ENCODE peak calls at places on chromosomes 4 and X, in eight cellular contexts. M is thoracic aorta, V is heart right ventricle, Q is sigmoid colon, Z is GM12878, L is ovary, W is colonic mucosa, F is right atrium auricular region. T is an unnamed sample. For H3K9me3, the result is how much of the 10 kb centered on the place peaks cover.

GRCh38 chrX:119655125-119655524 is 37.8 kb downstream of the SEPTIN6 start:
- DNase-seq in M (no peak), V (peak), Q (no peak), Z (no peak), L (no peak), W (no peak), F (peak), T (no peak)

GRCh38 chrX:10015711-10016515 is 48.8 kb downstream of the CLDN34 start:
- DNase-seq in M (no peak), V (peak), Q (peak), Z (no peak), L (peak), W (peak), F (peak), T (no peak)

GRCh38 chr4:17702666-17703065 is 78.8 kb downstream of the FAM184B start:
- DNase-seq in M (no peak), V (no peak), Q (no peak), Z (no peak), L (no peak), W (peak), F (no peak), T (no peak)

GRCh38 chr4:148800943-148801342 is 358.7 kb upstream of the NR3C2 start:
- DNase-seq in M (no peak), V (no peak), Q (no peak), Z (no peak), L (no peak), W (no peak), F (no peak), T (no peak)

GRCh38 chr4:147927377-147928137 is 195.7 kb downstream of the ARHGAP10 start:
- DNase-seq in M (peak), V (peak), Q (peak), Z (no peak), L (no peak), W (no peak), F (no peak), T (no peak)

GRCh38 chr4:39635023-39635422 is 3.6 kb downstream of the SMIM14 start:
- DNase-seq in M (no peak), V (no peak), Q (no peak), Z (no peak), L (no peak), W (peak), F (no peak), T (peak)

GRCh38 chr4:16692021-16692420 is 206.4 kb downstream of the LDB2 start:
- DNase-seq in M (no peak), V (no peak), Q (no peak), Z (no peak), L (no peak), W (no peak), F (no peak), T (no peak)

GRCh38 chr4:123825596-123826291 is 429.1 kb downstream of the SPRY1 start:
- DNase-seq in M (no peak), V (no peak), Q (no peak), Z (no peak), L (no peak), W (no peak), F (no peak), T (no peak)

GRCh38 chr4:176238819-176239218 is 30.2 kb downstream of the ASB5 start:
- DNase-seq in M (no peak), V (no peak), Q (no peak), Z (no peak), L (no peak), W (no peak), F (no peak), T (peak)

GRCh38 chr4:110540606-110541440 is 64.9 kb downstream of the ENPEP start:
- DNase-seq in M (no peak), V (no peak), Q (no peak), Z (no peak), L (no peak), W (no peak), F (no peak), T (no peak)

GRCh38 chrX:151701071-151701470 is 5.8 kb downstream of the PRRG3 start:
- DNase-seq in M (no peak), V (no peak), Q (no peak), Z (no peak), L (no peak), W (no peak), F (no peak), T (no peak)

GRCh38 chr4:37803348-37803973 is 23.0 kb upstream of the PGM2 start:
- DNase-seq in M (no peak), V (no peak), Q (no peak), Z (no peak), L (no peak), W (no peak), F (no peak), T (peak)

GRCh38 chrX:110304884-110305283 is 13.0 kb downstream of the AMMECR1 start:
- DNase-seq in M (no peak), V (no peak), Q (no peak), Z (no peak), L (no peak), W (no peak), F (no peak), T (no peak)

GRCh38 chrX:123964155-123964554 is 2.6 kb downstream of the STAG2 start:
- DNase-seq in M (no peak), V (no peak), Q (no peak), Z (no peak), L (no peak), W (no peak), F (no peak), T (no peak)

GRCh38 chrX:39982927-39983326 is 114.8 kb downstream of the BCOR start:
- DNase-seq in M (no peak), V (no peak), Q (no peak), Z (no peak), L (no peak), W (no peak), F (no peak), T (no peak)

GRCh38 chr4:101331017-101331416 is 16.3 kb downstream of the PPP3CA start:
- DNase-seq in M (no peak), V (no peak), Q (no peak), Z (no peak), L (no peak), W (no peak), F (no peak), T (no peak)

GRCh38 chrX:152943826-152944225 is 46.0 kb downstream of the ZNF185 start:
- DNase-seq in M (no peak), V (no peak), Q (peak), Z (no peak), L (no peak), W (no peak), F (no peak), T (no peak)

GRCh38 chrX:679161-679979 is 48.8 kb downstream of the SHOX start:
- DNase-seq in M (no peak), V (no peak), Q (no peak), Z (no peak), L (no peak), W (no peak), F (no peak), T (no peak)

GRCh38 chrX:95884196-95884595 is 800.4 kb upstream of the DIAPH2 start:
- DNase-seq in M (no peak), V (no peak), Q (no peak), Z (no peak), L (no peak), W (no peak), F (no peak), T (no peak)

GRCh38 chr4:113540859-113541258 is 220.7 kb downstream of the CAMK2D start:
- DNase-seq in M (no peak), V (no peak), Q (no peak), Z (no peak), L (no peak), W (peak), F (no peak), T (peak)

GRCh38 chrX:25016361-25016671 is 551 bp upstream of the ARX start:
- DNase-seq in M (no peak), V (no peak), Q (no peak), Z (no peak), L (peak), W (no peak), F (no peak), T (no peak)

GRCh38 chr4:104989363-104989762 is 157.3 kb upstream of the TET2 start:
- DNase-seq in M (no peak), V (no peak), Q (no peak), Z (no peak), L (no peak), W (no peak), F (no peak), T (no peak)

DNA sequence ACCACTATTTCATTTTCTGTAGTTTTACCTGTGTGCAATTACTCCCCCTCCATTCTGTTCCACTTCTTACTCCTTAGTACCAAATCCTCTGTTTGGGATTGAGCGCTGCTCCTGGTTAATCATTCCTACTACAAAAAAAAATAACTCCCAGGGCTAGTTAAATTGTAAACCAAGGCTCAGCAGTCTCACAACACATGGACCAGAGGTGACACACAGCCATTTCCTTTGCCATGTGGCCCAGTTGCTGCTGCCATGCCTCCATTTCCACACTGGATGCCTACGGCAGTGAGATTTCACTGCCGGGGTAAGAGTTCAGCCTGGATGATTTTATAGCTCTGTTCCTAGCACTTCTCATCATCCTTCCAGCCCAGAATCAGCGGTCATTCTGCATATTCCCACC is 107.2 kb downstream of the AKAP4 start:
- DNase-seq in M (no peak), V (no peak), Q (no peak), Z (no peak), L (no peak), W (no peak), F (no peak), T (no peak)
- H3K9me3 ChIP-seq in M (under half), V (under half), Q (under half), Z (under half), L (under half), W (under half), F (under half), T (under half)

GRCh38 chr4:42708625-42709024 is 51.7 kb upstream of the ATP8A1 start:
- DNase-seq in M (no peak), V (no peak), Q (no peak), Z (no peak), L (no peak), W (no peak), F (no peak), T (no peak)
- H3K9me3 ChIP-seq in M (under half), V (under half), Q (under half), Z (under half), L (under half), W (under half), F (under half), T (under half)

DNA sequence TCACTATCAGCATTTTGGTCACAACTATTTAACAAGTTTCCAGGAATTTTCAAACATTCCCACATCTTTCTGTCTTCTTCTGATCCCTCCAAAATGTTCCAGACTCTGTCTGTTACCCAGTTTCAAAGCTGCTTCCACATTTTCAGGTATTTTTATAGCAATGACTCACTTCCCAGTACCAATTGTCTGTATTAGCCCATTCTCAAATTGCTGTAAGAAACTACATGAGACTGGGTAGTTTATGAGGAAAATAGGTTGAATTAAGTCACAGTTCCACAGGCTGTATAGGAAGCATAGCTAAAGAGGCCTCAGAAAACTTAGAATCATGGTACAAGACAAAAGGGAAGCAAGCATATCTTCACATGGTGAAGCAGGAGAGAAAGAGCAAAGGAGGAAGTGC is 475.0 kb upstream of the PCDH7 start:
- DNase-seq in M (no peak), V (no peak), Q (no peak), Z (no peak), L (no peak), W (no peak), F (no peak), T (no peak)
- H3K9me3 ChIP-seq in M (under half), V (under half), Q (under half), Z (under half), L (under half), W (under half), F (under half), T (under half)

GRCh38 chr4:20019310-20020015 is 232.2 kb upstream of the SLIT2 start:
- DNase-seq in M (no peak), V (no peak), Q (no peak), Z (no peak), L (no peak), W (no peak), F (no peak), T (no peak)
- H3K9me3 ChIP-seq in M (under half), V (under half), Q (under half), Z (under half), L (under half), W (under half), F (under half), T (under half)

DNA sequence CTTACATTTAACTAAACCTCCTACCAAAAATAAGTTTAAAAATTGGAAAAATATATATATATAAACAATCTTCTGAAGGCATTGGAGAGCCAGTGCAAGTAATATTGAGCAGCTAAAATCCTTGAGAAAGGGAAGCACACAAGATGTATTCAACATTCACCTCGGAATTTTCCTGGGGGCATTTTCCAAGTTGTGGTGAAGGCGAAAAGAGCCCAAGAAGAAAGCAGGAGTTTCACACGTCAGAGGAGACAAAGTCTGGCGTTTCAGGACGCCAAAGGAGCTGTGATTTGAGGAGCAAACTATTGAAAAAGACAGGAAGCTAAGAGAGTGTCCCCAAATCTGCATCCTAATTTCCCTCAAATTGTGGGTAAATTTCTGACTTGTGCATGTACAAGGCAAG is 9.1 kb upstream of the GASK1B start:
- DNase-seq in M (no peak), V (no peak), Q (no peak), Z (no peak), L (no peak), W (no peak), F (no peak), T (no peak)
- H3K9me3 ChIP-seq in M (under half), V (under half), Q (under half), Z (under half), L (under half), W (under half), F (under half), T (under half)

GRCh38 chr4:142656178-142656577 is 189.9 kb downstream of the INPP4B start:
- DNase-seq in M (no peak), V (no peak), Q (no peak), Z (no peak), L (no peak), W (no peak), F (no peak), T (no peak)
- H3K9me3 ChIP-seq in M (half or more), V (half or more), Q (under half), Z (under half), L (under half), W (under half), F (under half), T (under half)